ENCODE peak calls at places on chromosomes 6 and 20, in seven cellular contexts. One of them, this sample, is unnamed.
A peak's percentile ranks its signal among the peaks of the same experiment; 100 is the strongest.

GRCh38 chr6:140281794-140282193 is 907.3 kb upstream of the CITED2 start:
- DNase-seq in right cardiac atrium: no peak
- DNase-seq in tibial artery: no peak
- DNase-seq in A673: no peak
- DNase-seq in transverse colon: no peak
- DNase-seq in AG04450: no peak
- DNase-seq in brain microvascular endothelial cell: no peak
- DNase-seq in this sample: no peak

GRCh38 chr6:3762852-3763251 is 11.3 kb upstream of the PXDC1 start:
- DNase-seq in right cardiac atrium: no peak
- DNase-seq in tibial artery: no peak
- DNase-seq in A673: no peak
- DNase-seq in transverse colon: no peak
- DNase-seq in AG04450: no peak
- DNase-seq in brain microvascular endothelial cell: no peak
- DNase-seq in this sample: no peak

GRCh38 chr6:91497770-91498169 is 910.9 kb upstream of the MAP3K7 start:
- DNase-seq in right cardiac atrium: no peak
- DNase-seq in tibial artery: no peak
- DNase-seq in A673: no peak
- DNase-seq in transverse colon: no peak
- DNase-seq in AG04450: no peak
- DNase-seq in brain microvascular endothelial cell: no peak
- DNase-seq in this sample: no peak

GRCh38 chr6:11653028-11653583 is 115.6 kb downstream of the TMEM170B start:
- DNase-seq in right cardiac atrium: no peak
- DNase-seq in tibial artery: no peak
- DNase-seq in A673: peak; percentile 43
- DNase-seq in transverse colon: no peak
- DNase-seq in AG04450: peak; percentile 83
- DNase-seq in brain microvascular endothelial cell: peak; percentile 99
- DNase-seq in this sample: peak; percentile 93

GRCh38 chr6:116398366-116399005 is 27.7 kb downstream of the DSE start:
- DNase-seq in right cardiac atrium: no peak
- DNase-seq in tibial artery: no peak
- DNase-seq in A673: no peak
- DNase-seq in transverse colon: no peak
- DNase-seq in AG04450: no peak
- DNase-seq in brain microvascular endothelial cell: peak; percentile 58
- DNase-seq in this sample: no peak

GRCh38 chr20:63224272-63225081 is 8.5 kb upstream of the YTHDF1 start:
- DNase-seq in right cardiac atrium: peak; percentile 77
- DNase-seq in tibial artery: no peak
- DNase-seq in A673: no peak
- DNase-seq in transverse colon: peak; percentile 22
- DNase-seq in AG04450: no peak
- DNase-seq in brain microvascular endothelial cell: peak; percentile 27
- DNase-seq in this sample: peak; percentile 27

GRCh38 chr20:35610833-35611427 is 4.7 kb upstream of the SPAG4 start:
- DNase-seq in right cardiac atrium: no peak
- DNase-seq in tibial artery: no peak
- DNase-seq in A673: no peak
- DNase-seq in transverse colon: no peak
- DNase-seq in AG04450: no peak
- DNase-seq in brain microvascular endothelial cell: peak; percentile 6
- DNase-seq in this sample: no peak

GRCh38 chr20:63177785-63178444 is 38.0 kb downstream of the YTHDF1 start:
- DNase-seq in right cardiac atrium: no peak
- DNase-seq in tibial artery: no peak
- DNase-seq in A673: peak; percentile 31
- DNase-seq in transverse colon: no peak
- DNase-seq in AG04450: no peak
- DNase-seq in brain microvascular endothelial cell: no peak
- DNase-seq in this sample: no peak

GRCh38 chr6:163417595-163417994 is 3.1 kb downstream of the QKI start:
- DNase-seq in right cardiac atrium: no peak
- DNase-seq in tibial artery: no peak
- DNase-seq in A673: no peak
- DNase-seq in transverse colon: no peak
- DNase-seq in AG04450: no peak
- DNase-seq in brain microvascular endothelial cell: no peak
- DNase-seq in this sample: no peak

GRCh38 chr6:52504778-52505127 is 72.1 kb downstream of the TRAM2 start:
- DNase-seq in right cardiac atrium: no peak
- DNase-seq in tibial artery: no peak
- DNase-seq in A673: no peak
- DNase-seq in transverse colon: no peak
- DNase-seq in AG04450: no peak
- DNase-seq in brain microvascular endothelial cell: no peak
- DNase-seq in this sample: no peak

GRCh38 chr6:31493875-31494694 is 3.9 kb upstream of the MICB start:
- DNase-seq in right cardiac atrium: peak; percentile 94
- DNase-seq in tibial artery: peak; percentile 88
- DNase-seq in A673: peak; percentile 91
- DNase-seq in transverse colon: peak; percentile 89
- DNase-seq in AG04450: no peak
- DNase-seq in brain microvascular endothelial cell: peak; percentile 79
- DNase-seq in this sample: no peak

GRCh38 chr6:31495580-31495979 is 2.4 kb upstream of the MICB start:
- DNase-seq in right cardiac atrium: no peak
- DNase-seq in tibial artery: peak; percentile 61
- DNase-seq in A673: peak; percentile 16
- DNase-seq in transverse colon: no peak
- DNase-seq in AG04450: no peak
- DNase-seq in brain microvascular endothelial cell: peak; percentile 88
- DNase-seq in this sample: no peak

GRCh38 chr6:31497595-31498476 is at the start of gene MICB:
- DNase-seq in right cardiac atrium: peak; percentile 91
- DNase-seq in tibial artery: peak; percentile 88
- DNase-seq in A673: peak; percentile 92
- DNase-seq in transverse colon: peak; percentile 85
- DNase-seq in AG04450: no peak
- DNase-seq in brain microvascular endothelial cell: peak; percentile 77
- DNase-seq in this sample: peak; percentile 48

GRCh38 chr6:31498748-31499147 is 803 bp downstream of the MICB start:
- DNase-seq in right cardiac atrium: no peak
- DNase-seq in tibial artery: peak; percentile 51
- DNase-seq in A673: peak; percentile 16
- DNase-seq in transverse colon: no peak
- DNase-seq in AG04450: no peak
- DNase-seq in brain microvascular endothelial cell: no peak
- DNase-seq in this sample: no peak
- H3K4me3 ChIP-seq in right cardiac atrium: no peak overlapping the region
- H3K4me3 ChIP-seq in tibial artery: peak overlapping the region; percentile 55
- H3K4me3 ChIP-seq in A673: peak overlapping the region; percentile 17
- H3K4me3 ChIP-seq in transverse colon: no peak overlapping the region
- H3K4me3 ChIP-seq in AG04450: peak overlapping the region; percentile 50
- H3K4me3 ChIP-seq in brain microvascular endothelial cell: peak overlapping the region; percentile 47
- H3K4me3 ChIP-seq in this sample: peak overlapping the region; percentile 68

GRCh38 chr20:37344506-37345338 is 1.2 kb upstream of the SRC start:
- DNase-seq in right cardiac atrium: peak; percentile 13
- DNase-seq in tibial artery: peak; percentile 60
- DNase-seq in A673: no peak
- DNase-seq in transverse colon: peak; percentile 87
- DNase-seq in AG04450: no peak
- DNase-seq in brain microvascular endothelial cell: no peak
- DNase-seq in this sample: no peak
- H3K4me3 ChIP-seq in right cardiac atrium: no peak overlapping the region
- H3K4me3 ChIP-seq in tibial artery: no peak overlapping the region
- H3K4me3 ChIP-seq in A673: peak overlapping the region; percentile 58
- H3K4me3 ChIP-seq in transverse colon: peak overlapping the region; percentile 78
- H3K4me3 ChIP-seq in AG04450: no peak overlapping the region
- H3K4me3 ChIP-seq in brain microvascular endothelial cell: no peak overlapping the region
- H3K4me3 ChIP-seq in this sample: peak overlapping the region; percentile 57

GRCh38 chr6:117955684-117956083 is 48.6 kb downstream of the SLC35F1 start:
- DNase-seq in right cardiac atrium: no peak
- DNase-seq in tibial artery: no peak
- DNase-seq in A673: no peak
- DNase-seq in transverse colon: no peak
- DNase-seq in AG04450: no peak
- DNase-seq in brain microvascular endothelial cell: no peak
- DNase-seq in this sample: no peak
- H3K4me3 ChIP-seq in right cardiac atrium: no peak overlapping the region
- H3K4me3 ChIP-seq in tibial artery: no peak overlapping the region
- H3K4me3 ChIP-seq in A673: no peak overlapping the region
- H3K4me3 ChIP-seq in transverse colon: no peak overlapping the region
- H3K4me3 ChIP-seq in AG04450: no peak overlapping the region
- H3K4me3 ChIP-seq in brain microvascular endothelial cell: no peak overlapping the region
- H3K4me3 ChIP-seq in this sample: no peak overlapping the region

DNA sequence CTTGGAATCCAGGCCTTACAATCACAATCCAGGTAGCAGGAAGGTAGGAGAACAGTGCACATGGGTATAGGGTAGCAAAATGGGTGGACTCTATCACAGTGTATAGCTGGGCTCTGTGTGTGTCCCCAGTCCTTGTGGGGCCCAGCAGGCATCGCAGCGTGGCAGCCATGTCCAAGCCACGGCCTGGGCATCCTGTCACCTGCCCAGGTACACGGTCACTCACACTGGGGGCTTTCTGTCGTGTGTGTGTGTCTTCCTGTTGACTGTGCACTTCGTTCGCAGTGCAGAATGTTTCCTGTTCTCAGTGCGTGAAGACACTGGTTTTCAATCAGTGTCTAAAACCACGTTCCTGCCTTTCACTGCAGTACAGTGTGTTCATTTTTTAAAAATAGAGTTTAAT is 523.2 kb upstream of the JARID2 start:
- DNase-seq in right cardiac atrium: no peak
- DNase-seq in tibial artery: no peak
- DNase-seq in A673: no peak
- DNase-seq in transverse colon: no peak
- DNase-seq in AG04450: no peak
- DNase-seq in brain microvascular endothelial cell: no peak
- DNase-seq in this sample: no peak
- H3K4me3 ChIP-seq in right cardiac atrium: no peak overlapping the region
- H3K4me3 ChIP-seq in tibial artery: no peak overlapping the region
- H3K4me3 ChIP-seq in A673: no peak overlapping the region
- H3K4me3 ChIP-seq in transverse colon: no peak overlapping the region
- H3K4me3 ChIP-seq in AG04450: no peak overlapping the region
- H3K4me3 ChIP-seq in brain microvascular endothelial cell: no peak overlapping the region
- H3K4me3 ChIP-seq in this sample: no peak overlapping the region

GRCh38 chr6:125956506-125957390 is at the start of gene HINT3:
- DNase-seq in right cardiac atrium: peak; percentile 100
- DNase-seq in tibial artery: peak; percentile 97
- DNase-seq in A673: peak; percentile 99
- DNase-seq in transverse colon: peak; percentile 99
- DNase-seq in AG04450: peak; percentile 91
- DNase-seq in brain microvascular endothelial cell: peak; percentile 95
- DNase-seq in this sample: peak; percentile 88

GRCh38 chr6:125954735-125955410 is 1.7 kb upstream of the HINT3 start:
- DNase-seq in right cardiac atrium: no peak
- DNase-seq in tibial artery: no peak
- DNase-seq in A673: no peak
- DNase-seq in transverse colon: no peak
- DNase-seq in AG04450: no peak
- DNase-seq in brain microvascular endothelial cell: no peak
- DNase-seq in this sample: no peak

GRCh38 chr6:125957391-125957693 is 772 bp downstream of the HINT3 start:
- DNase-seq in right cardiac atrium: no peak
- DNase-seq in tibial artery: no peak
- DNase-seq in A673: no peak
- DNase-seq in transverse colon: no peak
- DNase-seq in AG04450: no peak
- DNase-seq in brain microvascular endothelial cell: no peak
- DNase-seq in this sample: no peak

GRCh38 chr6:125961117-125961516 is 4.5 kb downstream of the HINT3 start:
- DNase-seq in right cardiac atrium: no peak
- DNase-seq in tibial artery: no peak
- DNase-seq in A673: no peak
- DNase-seq in transverse colon: no peak
- DNase-seq in AG04450: no peak
- DNase-seq in brain microvascular endothelial cell: no peak
- DNase-seq in this sample: no peak

GRCh38 chr6:125957845-125958244 is 1.3 kb downstream of the HINT3 start:
- DNase-seq in right cardiac atrium: no peak
- DNase-seq in tibial artery: no peak
- DNase-seq in A673: peak; percentile 49
- DNase-seq in transverse colon: peak; percentile 24
- DNase-seq in AG04450: no peak
- DNase-seq in brain microvascular endothelial cell: no peak
- DNase-seq in this sample: no peak
- H3K4me3 ChIP-seq in right cardiac atrium: peak overlapping the region; percentile 60
- H3K4me3 ChIP-seq in tibial artery: peak overlapping the region; percentile 94
- H3K4me3 ChIP-seq in A673: peak overlapping the region; percentile 74
- H3K4me3 ChIP-seq in transverse colon: peak overlapping the region; percentile 66
- H3K4me3 ChIP-seq in AG04450: peak overlapping the region; percentile 91
- H3K4me3 ChIP-seq in brain microvascular endothelial cell: peak overlapping the region; percentile 91
- H3K4me3 ChIP-seq in this sample: peak overlapping the region; percentile 85

This sample was measured in skeletal muscle cell.